ENCODE peak calls at places on chromosomes 5 and 9, in four cellular contexts. Q is K562, H is HL-60, L is GM12878. V is an unnamed sample.
A peak's percentile ranks its signal among the peaks of the same experiment; 100 is the strongest.

GRCh38 chr5:136081192-136081591 is 51.5 kb upstream of the SMAD5 start:
- DNase-seq in Q (no peak), H (no peak), L (no peak), V (no peak)

GRCh38 chr9:16236882-16237281 is 633.6 kb downstream of the BNC2 start:
- DNase-seq in Q (no peak), H (no peak), L (no peak), V (no peak)

GRCh38 chr9:4515958-4516375 is 25.7 kb downstream of the SLC1A1 start:
- DNase-seq in Q (no peak), H (no peak), L (peak; percentile 43), V (no peak)

GRCh38 chr5:114504560-114504959 is 142.7 kb downstream of the KCNN2 start:
- DNase-seq in Q (no peak), H (no peak), L (no peak), V (no peak)

GRCh38 chr9:111759762-111760639 is 34.7 kb downstream of the SHOC1 start:
- DNase-seq in Q (peak; percentile 48), H (peak; percentile 11), L (peak; percentile 79), V (peak; percentile 15)

GRCh38 chr5:67082941-67083340 is 113.7 kb downstream of the CD180 start:
- DNase-seq in Q (no peak), H (no peak), L (no peak), V (no peak)

GRCh38 chr5:6145616-6146237 is 232.6 kb downstream of the MED10 start:
- DNase-seq in Q (no peak), H (no peak), L (no peak), V (no peak)

GRCh38 chr5:138972836-138973235 is 97.7 kb upstream of the LRRTM2 start:
- DNase-seq in Q (no peak), H (no peak), L (no peak), V (no peak)

GRCh38 chr5:138611295-138612220 is 36.4 kb upstream of the HSPA9 start:
- DNase-seq in Q (peak; percentile 61), H (no peak), L (no peak), V (peak; percentile 25)

GRCh38 chr5:87268970-87269377 is 1.3 kb downstream of the RASA1 start:
- DNase-seq in Q (no peak), H (no peak), L (no peak), V (no peak)

GRCh38 chr5:94538260-94538659 is 80.1 kb downstream of the KIAA0825 start:
- DNase-seq in Q (no peak), H (no peak), L (no peak), V (no peak)

GRCh38 chr9:126853667-126854066 is 6.8 kb upstream of the ZBTB34 start:
- DNase-seq in Q (no peak), H (no peak), L (no peak), V (no peak)

GRCh38 chr9:136013116-136013515 is 51.9 kb upstream of the UBAC1 start:
- DNase-seq in Q (no peak), H (no peak), L (no peak), V (no peak)

GRCh38 chr9:81604306-81605153 is 84.8 kb downstream of the TLE1 start:
- DNase-seq in Q (no peak), H (no peak), L (no peak), V (no peak)

GRCh38 chr5:54176066-54176835 is 134.1 kb downstream of the ARL15 start:
- DNase-seq in Q (no peak), H (no peak), L (no peak), V (no peak)

GRCh38 chr5:116938488-116938887 is 363.9 kb upstream of the SEMA6A start:
- DNase-seq in Q (no peak), H (no peak), L (no peak), V (no peak)

GRCh38 chr9:38391278-38392118 is 1.0 kb upstream of the ALDH1B1 start:
- DNase-seq in Q (no peak), H (no peak), L (no peak), V (no peak)

GRCh38 chr5:119302916-119303897 is 52.6 kb upstream of the TNFAIP8 start:
- DNase-seq in Q (no peak), H (no peak), L (no peak), V (no peak)

GRCh38 chr5:170632985-170633234 is 129.1 kb downstream of the KCNIP1 start:
- DNase-seq in Q (peak; percentile 81), H (peak; percentile 5), L (no peak), V (peak; percentile 79)

GRCh38 chr5:52956915-52957747 is 32.0 kb upstream of the ITGA2 start:
- DNase-seq in Q (no peak), H (no peak), L (no peak), V (no peak)

GRCh38 chr9:98809311-98810105 is 2.0 kb downstream of the GALNT12 start:
- DNase-seq in Q (peak; percentile 37), H (no peak), L (no peak), V (no peak)

DNA sequence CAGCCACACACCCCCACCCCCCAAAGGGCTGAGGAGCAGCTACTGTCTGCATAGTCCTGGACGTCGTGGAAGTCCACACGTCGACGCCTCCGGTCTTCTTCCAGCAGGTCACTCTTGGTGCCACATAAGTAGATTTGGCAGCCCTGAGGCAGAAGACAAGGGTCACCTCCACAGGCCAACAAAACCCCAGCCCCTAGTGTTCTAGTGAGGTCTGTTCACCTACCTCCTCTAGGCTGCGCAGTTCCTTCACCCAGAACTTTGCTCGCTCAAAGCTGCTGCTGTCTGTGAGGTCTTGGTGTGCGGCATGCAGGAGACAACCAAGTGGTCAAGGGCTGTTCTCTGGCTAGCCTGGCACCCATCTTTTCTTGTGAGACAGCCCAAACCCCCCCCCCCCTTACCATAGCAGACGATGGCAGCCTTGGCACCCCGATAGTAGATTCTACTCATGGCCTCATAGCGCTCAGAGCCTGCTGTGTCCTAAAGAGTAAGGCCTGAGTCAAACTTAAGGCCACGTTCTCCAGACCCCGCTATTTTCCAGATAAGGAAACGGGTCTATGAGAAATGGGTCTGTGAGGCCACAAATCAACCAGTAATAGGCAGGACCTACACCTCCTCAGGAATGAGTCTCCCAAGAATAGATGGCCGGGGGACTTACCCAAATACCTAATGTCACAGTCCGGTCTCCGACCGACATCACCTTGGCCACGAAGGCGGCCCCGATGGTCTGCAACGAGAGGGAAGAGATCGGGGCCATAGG is 987 bp downstream of the RAB24 start:
- DNase-seq in Q (peak; percentile 68), H (no peak), L (no peak), V (no peak)
- TF ChIP-seq SPI1 in Q (peak; percentile 7), H (no peak), L (no peak), V (no peak)

DNA sequence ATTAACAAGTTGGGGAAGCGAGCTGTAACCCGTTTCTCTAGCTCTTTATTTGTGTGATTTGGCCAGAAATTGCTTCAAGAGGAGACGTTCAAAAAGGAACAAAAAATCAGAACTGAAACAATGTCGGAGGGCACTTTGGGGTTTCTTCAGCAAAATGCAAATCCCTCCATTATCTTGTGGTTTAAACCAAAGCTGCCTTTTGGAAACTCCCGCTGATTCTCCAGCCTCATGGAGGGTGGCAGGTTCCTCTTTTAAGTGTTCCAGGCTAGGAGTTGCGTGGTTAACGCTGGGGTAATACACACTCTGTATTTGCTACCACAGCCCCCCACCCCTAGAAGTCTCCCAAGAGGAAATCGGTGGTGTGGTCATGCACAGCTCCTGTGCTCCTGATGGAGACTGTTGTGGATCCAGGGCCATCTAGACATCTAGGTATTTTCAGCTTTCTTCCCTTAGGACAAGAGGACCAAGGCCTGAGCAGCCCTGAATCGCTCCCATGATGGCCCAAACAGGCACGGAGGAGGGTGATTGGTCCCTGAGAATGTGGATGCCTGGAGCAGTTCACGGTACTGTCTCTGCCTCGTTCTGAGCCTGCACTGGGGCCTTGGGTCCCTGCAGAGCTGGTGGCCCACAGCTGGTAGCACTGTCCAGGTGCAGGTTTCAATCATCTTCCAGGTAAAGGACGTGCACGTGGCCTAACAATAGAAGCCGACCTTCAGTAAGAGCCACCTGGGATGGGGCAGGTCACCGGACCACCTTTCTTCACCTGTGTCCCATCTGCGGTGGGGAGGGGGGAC is 19.2 kb upstream of the FCN1 start:
- DNase-seq in Q (no peak), H (no peak), L (peak; percentile 87), V (no peak)
- TF ChIP-seq POLR2AphosphoS5 in Q (no peak), H (peak; percentile 85), L (no peak), V (no peak)

DNA sequence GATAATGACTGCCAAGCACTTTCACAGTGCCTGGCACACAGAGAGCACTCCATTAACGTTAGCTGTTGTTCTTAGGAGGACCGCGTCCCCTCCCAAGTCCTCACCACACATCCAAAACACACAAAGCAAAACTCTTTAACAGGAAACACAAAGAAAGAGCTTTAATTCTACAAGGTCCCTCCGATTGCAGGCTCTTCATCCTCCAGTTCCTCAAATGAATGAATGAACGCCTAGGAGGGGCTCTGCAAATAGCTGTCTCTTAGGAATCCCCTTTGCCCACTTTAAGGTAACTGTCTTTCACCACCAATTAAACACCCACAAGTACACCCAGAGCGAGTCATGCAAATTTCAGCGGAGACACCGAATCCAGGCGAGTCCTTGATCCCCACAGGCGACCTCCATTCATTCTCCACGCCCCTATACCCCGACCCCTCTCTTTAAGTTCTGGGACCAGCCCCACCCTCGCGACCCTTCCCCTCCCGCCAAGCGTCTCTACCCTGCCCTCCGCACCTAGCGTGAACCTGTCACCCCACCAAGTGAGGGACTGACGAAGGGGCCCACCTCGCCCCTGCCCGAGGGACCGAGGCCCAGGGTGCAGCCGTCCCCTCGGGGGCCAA is 631 bp downstream of the TSC1 start:
- DNase-seq in Q (no peak), H (no peak), L (no peak), V (no peak)
- TF ChIP-seq SPI1 in Q (peak; percentile 54), H (peak; percentile 84), L (no peak), V (peak; percentile 21)

DNA sequence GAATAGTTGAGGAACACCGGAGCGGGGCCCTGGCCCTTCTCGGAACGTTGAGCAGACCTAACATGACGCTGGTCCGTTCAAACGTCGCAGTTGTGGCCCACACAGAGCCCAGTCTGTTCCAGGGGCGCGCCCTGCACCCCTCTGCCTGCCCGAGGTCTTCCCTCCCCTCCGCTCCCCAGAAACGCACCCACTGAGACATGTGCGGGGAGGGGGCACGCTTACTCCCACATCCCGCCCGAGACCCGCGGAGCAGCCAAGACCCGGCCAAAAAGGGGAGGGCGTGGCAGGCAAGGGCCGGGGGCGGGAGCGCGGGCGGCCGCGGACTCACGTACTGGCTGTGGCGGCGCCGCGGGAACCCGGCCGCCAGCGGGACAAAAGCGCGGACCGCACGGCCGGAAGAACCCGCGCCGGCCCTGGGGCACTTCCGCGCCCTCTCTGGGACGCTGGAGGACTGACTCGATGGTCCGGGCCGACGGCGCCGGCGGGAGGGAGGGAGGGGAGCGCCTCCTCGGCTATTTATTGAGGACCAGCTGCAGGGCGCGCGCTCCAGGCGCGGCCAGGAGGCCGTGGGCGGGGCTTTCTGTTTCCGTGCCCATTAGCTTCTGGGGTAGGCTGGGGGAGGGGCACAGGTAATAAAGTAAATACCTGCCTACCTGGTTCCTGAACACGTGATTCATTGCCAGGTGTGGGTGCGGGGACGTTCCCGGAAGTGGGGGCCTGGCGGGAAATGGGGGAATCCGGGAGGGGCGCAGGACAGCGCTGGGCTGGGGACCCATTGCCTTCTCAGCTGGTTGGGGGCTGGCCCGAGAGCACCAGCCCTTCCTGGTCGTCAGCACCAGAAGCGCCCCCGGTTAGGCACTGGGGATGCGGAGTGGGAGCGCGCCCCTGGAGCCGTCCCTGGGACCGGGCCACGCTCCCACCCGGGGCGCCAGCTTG is at the start of gene ZFP62:
- DNase-seq in Q (peak; percentile 91), H (peak; percentile 82), L (peak; percentile 62), V (peak; percentile 81)
- TF ChIP-seq POLR2AphosphoS5 in Q (peak; percentile 84), H (peak; percentile 73), L (no peak), V (peak; percentile 27)

GRCh38 chr9:18717751-18718150 is 243.8 kb downstream of the ADAMTSL1 start:
- DNase-seq in Q (no peak), H (no peak), L (no peak), V (no peak)
- TF ChIP-seq SPI1 in Q (no peak), H (no peak), L (no peak), V (no peak)

V was measured in GM12891.